ENCODE peak calls at places on chromosomes 13 and 19, in six cellular contexts. I, T, B, Q, S and A are unnamed samples.

GRCh38 chr13:33168326-33168960 is 117.1 kb downstream of the STARD13 start:
- DNase-seq in T (no peak), Q (no peak), B (no peak), I (no peak), S (no peak), A (no peak)

GRCh38 chr13:40508112-40508511 is 158.3 kb downstream of the FOXO1 start:
- DNase-seq in S (peak), I (no peak), T (no peak), Q (no peak), B (no peak), A (no peak)

GRCh38 chr19:46898731-46899130 is 37.9 kb downstream of the ARHGAP35 start:
- DNase-seq in I (no peak), B (peak), S (peak), Q (no peak), T (no peak), A (peak)

GRCh38 chr13:42569576-42570344 is 4.2 kb upstream of the TNFSF11 start:
- DNase-seq in S (no peak), I (no peak), B (no peak), Q (no peak), T (no peak), A (no peak)

GRCh38 chr19:1364070-1364719 is 19.5 kb upstream of the NDUFS7 start:
- DNase-seq in B (no peak), Q (no peak), I (no peak), T (no peak), S (peak), A (no peak)

GRCh38 chr13:111943229-111943795 is 123.6 kb upstream of the SOX1 start:
- DNase-seq in I (no peak), S (no peak), T (no peak), Q (peak), B (no peak), A (peak)

GRCh38 chr19:13152854-13153626 is 2.8 kb downstream of the IER2 start:
- DNase-seq in B (peak), Q (peak), S (peak), T (peak), I (peak), A (peak)

GRCh38 chr13:30143671-30144400 is 163.5 kb downstream of the KATNAL1 start:
- DNase-seq in Q (no peak), B (no peak), S (peak), T (no peak), I (no peak), A (peak)

GRCh38 chr13:28817204-28817603 is 2.9 kb upstream of the MTUS2 start:
- DNase-seq in T (no peak), B (no peak), S (no peak), Q (no peak), I (no peak), A (no peak)